ENCODE peak calls at places on chromosome 21, in nine cellular contexts. T is fibroblast of mammary gland, D is spleen, F is tibial nerve, G is Karpas-422, B is NCI-H774, U is osteocyte, Z is GM03348, E is fibroblast of pulmonary artery. A is an unnamed sample.

GRCh38 chr21:26389971-26390641 is 183.0 kb downstream of the CYYR1 start:
- DNase-seq in T (peak; percentile 61), D (no peak), F (no peak), G (no peak), B (no peak), U (no peak), Z (peak; percentile 57), E (peak; percentile 41), A (no peak)

GRCh38 chr21:43609501-43610340 is 49.6 kb downstream of the HSF2BP start:
- DNase-seq in T (peak; percentile 69), D (no peak), F (no peak), G (no peak), B (peak; percentile 53), U (no peak), Z (no peak), E (peak; percentile 91), A (no peak)

GRCh38 chr21:16514316-16514715 is 784.5 kb downstream of the USP25 start:
- DNase-seq in T (peak; percentile 44), D (no peak), F (no peak), G (no peak), B (no peak), U (no peak), Z (no peak), E (peak; percentile 26), A (no peak)

GRCh38 chr21:34126691-34127090 is 53.3 kb downstream of the MRPS6 start:
- DNase-seq in T (peak; percentile 83), D (no peak), F (no peak), G (no peak), B (no peak), U (no peak), Z (peak; percentile 21), E (no peak), A (no peak)

GRCh38 chr21:32181415-32181814 is 97.4 kb downstream of the MIS18A start:
- DNase-seq in T (no peak), D (no peak), F (no peak), G (no peak), B (no peak), U (no peak), Z (no peak), E (no peak), A (no peak)

GRCh38 chr21:45026833-45027232 is 47.5 kb upstream of the ADARB1 start:
- DNase-seq in T (no peak), D (no peak), F (no peak), G (no peak), B (no peak), U (no peak), Z (no peak), E (no peak), A (no peak)

GRCh38 chr21:26945916-26946315 is 21.0 kb downstream of the ADAMTS5 start:
- DNase-seq in T (peak; percentile 65), D (no peak), F (no peak), G (no peak), B (no peak), U (no peak), Z (peak; percentile 27), E (no peak), A (no peak)

GRCh38 chr21:21177353-21177986 is 179.3 kb downstream of the NCAM2 start:
- DNase-seq in T (no peak), D (no peak), F (no peak), G (no peak), B (no peak), U (no peak), Z (no peak), E (no peak), A (no peak)

GRCh38 chr21:44547656-44548331 is 3.5 kb downstream of the KRTAP10-2 start:
- DNase-seq in T (no peak), D (peak; percentile 58), F (no peak), G (no peak), B (no peak), U (no peak), Z (no peak), E (no peak), A (peak; percentile 57)

A was measured in activated CD8-positive, alpha-beta T cell treated with anti-CD3 and anti-CD28 coated beads, Interleukin-2, amount 10 ng/mL, durations not matched to agents 7 days and 5 days.